ENCODE peak calls at places on chromosomes 16 and 17, in five cellular contexts. N is PC-3, Q is GM23338, O is GM23248, K is mammary epithelial cell. Z is an unnamed sample.

GRCh38 chr16:82027629-82028035 is 7.4 kb upstream of the HSD17B2 start:
- DNase-seq in N (no peak), Q (no peak), O (no peak), K (peak; percentile 43), Z (no peak)

GRCh38 chr17:4833941-4834501 is 881 bp downstream of the MINK1 start:
- DNase-seq in N (peak; percentile 10), Q (peak; percentile 43), O (peak; percentile 61), K (peak; percentile 24), Z (peak; percentile 33)

GRCh38 chr16:55078153-55078552 is 147.5 kb downstream of the IRX5 start:
- DNase-seq in N (no peak), Q (no peak), O (no peak), K (no peak), Z (no peak)

GRCh38 chr17:45135192-45135977 is at the start of gene ACBD4:
- DNase-seq in N (peak; percentile 99), Q (peak; percentile 99), O (peak; percentile 98), K (peak; percentile 93), Z (peak; percentile 87)

GRCh38 chr17:36992701-36993100 is 43.9 kb downstream of the AATF start:
- DNase-seq in N (no peak), Q (no peak), O (no peak), K (no peak), Z (no peak)

GRCh38 chr16:86086471-86086870 is 187.5 kb downstream of the IRF8 start:
- DNase-seq in N (no peak), Q (no peak), O (no peak), K (no peak), Z (no peak)

GRCh38 chr17:60391419-60392041 is 403 bp downstream of the USP32 start:
- DNase-seq in N (no peak), Q (peak; percentile 78), O (no peak), K (no peak), Z (no peak)

GRCh38 chr16:90012978-90013745 is 6.1 kb downstream of the DBNDD1 start:
- DNase-seq in N (no peak), Q (no peak), O (no peak), K (no peak), Z (no peak)

GRCh38 chr16:28984091-28984490 is 761 bp upstream of the LAT start:
- DNase-seq in N (no peak), Q (no peak), O (no peak), K (no peak), Z (no peak)

GRCh38 chr17:47267354-47267828 is 13.8 kb downstream of the ITGB3 start:
- DNase-seq in N (peak; percentile 95), Q (no peak), O (peak; percentile 91), K (peak; percentile 74), Z (peak; percentile 98)

GRCh38 chr16:86391987-86392386 is 118.3 kb upstream of the FOXF1 start:
- DNase-seq in N (peak; percentile 14), Q (no peak), O (peak; percentile 84), K (peak; percentile 30), Z (peak; percentile 79)

GRCh38 chr16:81627024-81627423 is 152.1 kb upstream of the PLCG2 start:
- DNase-seq in N (no peak), Q (no peak), O (peak; percentile 56), K (no peak), Z (peak; percentile 76)

GRCh38 chr16:25097304-25097988 is 14.1 kb upstream of the LCMT1 start:
- DNase-seq in N (no peak), Q (no peak), O (peak; percentile 43), K (no peak), Z (peak; percentile 57)

GRCh38 chr16:56245197-56245596 is 53.9 kb downstream of the GNAO1 start:
- DNase-seq in N (peak; percentile 55), Q (no peak), O (peak; percentile 46), K (peak; percentile 80), Z (peak; percentile 16)

GRCh38 chr17:16652252-16652651 is 1.4 kb downstream of the ZNF624 start:
- DNase-seq in N (no peak), Q (no peak), O (no peak), K (no peak), Z (no peak)
- H3K4me2 ChIP-seq in N (peak overlapping the region; percentile 90), Q (peak overlapping the region; percentile 92), O (peak overlapping the region; percentile 79), K (peak overlapping the region; percentile 93), Z (peak overlapping the region; percentile 94)

DNA sequence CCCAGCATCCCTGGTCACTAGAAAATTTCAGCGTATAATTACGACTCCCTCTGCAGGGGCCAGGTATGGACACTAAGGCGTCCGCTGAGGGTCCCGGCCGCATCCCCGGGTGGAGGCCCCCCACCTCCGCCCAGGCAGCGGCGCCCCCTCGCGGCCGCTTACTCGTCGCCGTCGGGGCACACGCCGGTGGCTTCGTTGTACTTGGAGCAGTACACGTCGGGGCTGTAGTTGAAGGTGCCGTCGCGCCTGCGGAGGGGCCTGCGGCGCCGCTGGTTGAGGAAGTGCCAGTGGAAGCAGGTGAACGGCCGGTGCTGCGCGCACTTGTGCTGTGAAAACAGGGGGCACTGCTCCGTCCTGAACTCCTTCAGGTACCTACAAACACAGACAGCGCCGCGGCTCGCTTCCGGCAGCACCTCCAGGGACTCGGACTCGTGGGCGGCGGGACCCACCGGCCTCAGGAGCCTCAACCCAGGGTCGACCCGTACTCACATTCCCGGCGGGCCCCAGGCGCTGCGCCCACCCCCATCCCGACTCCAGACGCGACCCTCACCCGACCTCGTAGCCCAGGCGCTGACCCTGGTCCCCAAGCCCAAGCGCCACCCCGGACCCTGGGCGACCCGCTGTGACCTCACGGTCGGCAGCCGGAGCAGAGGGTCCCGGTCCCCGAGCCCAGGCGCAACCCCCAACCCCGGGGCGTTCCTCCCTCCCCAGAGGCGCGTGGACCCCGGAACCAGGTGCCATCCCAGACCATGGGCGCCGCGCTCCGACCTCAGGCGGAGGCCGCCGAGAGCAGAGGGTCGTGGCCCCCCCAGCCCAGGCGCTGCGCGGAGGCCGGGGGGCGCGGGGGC is 596 bp downstream of the UNKL start:
- DNase-seq in N (peak; percentile 41), Q (peak; percentile 84), O (peak; percentile 74), K (peak; percentile 23), Z (peak; percentile 8)
- H2AFZ ChIP-seq in N (peak overlapping the region; percentile 81), Q (peak overlapping the region; percentile 76), O (peak overlapping the region; percentile 79), K (peak overlapping the region; percentile 86), Z (peak overlapping the region; percentile 84)

GRCh38 chr17:57921342-57921741 is 33.9 kb downstream of the CUEDC1 start:
- DNase-seq in N (no peak), Q (no peak), O (peak; percentile 32), K (no peak), Z (peak; percentile 52)
- H3K27ac ChIP-seq in N (no peak overlapping the region), Q (peak overlapping the region; percentile 45), O (no peak overlapping the region), K (no peak overlapping the region), Z (no peak overlapping the region)

GRCh38 chr16:75580-76501 is 2.2 kb upstream of the MPG start:
- DNase-seq in N (no peak), Q (peak; percentile 70), O (peak; percentile 88), K (no peak), Z (peak; percentile 67)

GRCh38 chr16:72561-73537 is at the start of gene RHBDF1:
- DNase-seq in N (peak; percentile 63), Q (peak; percentile 83), O (peak; percentile 80), K (peak; percentile 34), Z (no peak)

GRCh38 chr16:74025-74424 is 1.6 kb upstream of the RHBDF1 start:
- DNase-seq in N (no peak), Q (no peak), O (no peak), K (no peak), Z (no peak)

GRCh38 chr16:76535-77272 is 1.3 kb upstream of the MPG start:
- DNase-seq in N (peak; percentile 74), Q (no peak), O (peak; percentile 90), K (peak; percentile 25), Z (peak; percentile 75)

DNA sequence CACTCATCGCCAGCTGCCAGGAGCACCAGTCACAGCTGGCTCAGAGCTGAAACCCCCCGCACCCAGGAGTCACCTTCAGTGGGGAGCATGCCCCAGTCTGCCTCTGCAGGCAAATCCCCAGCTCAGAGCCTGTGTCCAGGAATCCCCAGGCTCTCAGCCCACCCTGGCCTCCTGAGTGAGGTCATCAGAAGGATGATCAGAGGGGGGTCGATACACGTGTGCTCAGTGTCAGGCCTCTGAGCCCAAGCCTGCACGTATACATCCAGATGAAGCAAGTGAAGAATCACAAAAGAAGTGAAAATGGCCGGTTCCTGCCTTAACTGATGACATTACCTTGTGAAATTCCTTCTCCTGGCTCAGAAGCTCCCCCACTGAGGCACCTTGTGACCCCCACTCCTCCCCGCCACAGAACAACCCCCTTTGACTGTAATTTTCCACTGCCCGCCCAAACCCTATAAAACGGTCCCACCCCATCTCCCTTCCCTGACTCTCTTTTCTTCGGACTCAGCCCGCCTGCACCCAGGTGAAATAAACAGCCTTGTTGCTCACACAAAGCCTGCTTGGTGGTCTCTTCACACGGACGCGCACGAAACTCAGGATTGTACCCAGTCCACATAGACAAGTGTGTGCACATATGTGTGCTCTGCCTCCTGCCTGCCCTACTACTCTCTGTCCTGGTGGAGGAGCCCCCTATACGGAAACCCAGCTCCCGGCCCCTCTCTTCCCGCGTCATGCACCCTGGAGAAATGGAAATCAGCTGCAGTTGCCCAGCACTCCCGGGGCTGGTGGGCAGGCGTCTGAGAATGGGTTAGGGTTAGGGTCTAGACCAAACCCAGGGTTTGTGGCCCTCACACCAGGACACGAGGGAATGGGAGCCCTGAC is 2.2 kb upstream of the RHBDF1 start:
- DNase-seq in N (no peak), Q (no peak), O (no peak), K (no peak), Z (no peak)
- H3K4me2 ChIP-seq in N (no peak overlapping the region), Q (peak overlapping the region; percentile 62), O (no peak overlapping the region), K (no peak overlapping the region), Z (no peak overlapping the region)

DNA sequence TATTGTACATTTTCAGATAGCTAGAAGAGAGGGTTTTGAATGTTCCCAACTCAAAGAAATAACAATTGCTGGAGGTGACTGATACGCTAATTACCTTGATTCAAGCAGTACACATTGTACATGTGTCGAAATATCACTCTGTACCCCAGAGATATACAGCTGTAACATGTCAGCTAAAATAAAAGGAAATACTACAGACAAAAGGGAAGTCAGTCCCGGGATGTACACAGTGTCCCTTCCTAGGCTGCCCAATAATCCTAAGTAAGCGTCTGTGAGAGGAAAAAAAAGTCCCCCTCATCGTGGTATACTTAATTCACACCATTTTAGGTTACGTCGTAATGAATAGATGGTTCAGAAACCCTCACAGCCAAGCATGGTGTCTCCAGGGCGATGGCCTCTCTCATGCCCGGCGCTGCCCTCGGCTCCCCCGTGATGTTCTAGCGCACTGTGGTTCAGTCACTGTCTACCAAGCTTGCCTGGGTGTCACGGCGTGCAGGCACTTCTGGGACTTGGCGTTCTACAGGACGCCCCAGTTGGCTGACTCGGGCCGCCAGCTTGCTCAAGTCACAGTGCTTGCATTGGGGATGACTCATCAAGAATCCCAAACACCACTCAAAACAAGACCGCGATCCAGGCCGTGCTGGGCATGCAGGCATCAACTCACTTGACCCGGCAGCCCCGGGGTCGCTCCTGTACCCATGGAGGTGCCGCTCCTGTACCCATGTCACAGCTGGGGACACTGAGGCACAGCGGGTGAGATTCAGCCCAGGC is 27.6 kb downstream of the CCDC40 start:
- DNase-seq in N (peak; percentile 84), Q (no peak), O (peak; percentile 83), K (no peak), Z (peak; percentile 71)
- H2AFZ ChIP-seq in N (peak overlapping the region; percentile 44), Q (no peak overlapping the region), O (no peak overlapping the region), K (no peak overlapping the region), Z (no peak overlapping the region)